ENCODE peak calls at places on chromosomes 16 and 17, in five cellular contexts. V is activated CD8-positive, alpha-beta T cell treated with anti-CD3 and anti-CD28 coated beads for 36 hours; T is AG10803; O is activated naive CD8-positive, alpha-beta T cell treated with anti-CD3 and anti-CD28 coated beads, Interleukin-2, amount 50 U/mL, for 24 hours; Y is activated naive CD4-positive, alpha-beta T cell. R is an unnamed sample.

GRCh38 chr16:85546585-85547447 is 66.3 kb upstream of the GSE1 start:
- DNase-seq in T (no peak), O (no peak), Y (no peak), V (no peak), R (no peak)

GRCh38 chr17:64024781-64025731 is 4.6 kb upstream of the ICAM2 start:
- DNase-seq in T (no peak), V (peak), Y (peak), O (peak), R (no peak)

GRCh38 chr17:30336369-30337171 is 2.7 kb upstream of the TMIGD1 start:
- DNase-seq in O (peak), T (peak), V (peak), Y (peak), R (no peak)

GRCh38 chr16:47139561-47140185 is 4.1 kb downstream of the NETO2 start:
- DNase-seq in O (no peak), Y (no peak), V (no peak), T (no peak), R (no peak)

GRCh38 chr16:50604065-50604418 is 55.8 kb downstream of the NKD1 start:
- DNase-seq in T (no peak), V (no peak), O (no peak), Y (no peak), R (no peak)

GRCh38 chr17:63497708-63498483 is 21.0 kb downstream of the ACE start:
- DNase-seq in O (peak), Y (no peak), V (peak), T (no peak), R (peak)

GRCh38 chr16:68486671-68487495 is 38.6 kb upstream of the SMPD3 start:
- DNase-seq in Y (no peak), V (no peak), T (no peak), O (no peak), R (no peak)

GRCh38 chr17:35011671-35012216 is 31.4 kb downstream of the LIG3 start:
- DNase-seq in T (no peak), V (no peak), O (no peak), Y (no peak), R (no peak)

GRCh38 chr17:17320188-17320910 is 17.2 kb downstream of the NT5M start:
- DNase-seq in O (no peak), V (no peak), Y (no peak), T (no peak), R (no peak)

GRCh38 chr17:32684087-32684828 is 192.7 kb downstream of the MYO1D start:
- DNase-seq in Y (no peak), T (no peak), V (no peak), O (no peak), R (no peak)

GRCh38 chr17:77287432-77288068 is 146.8 kb downstream of the SEC14L1 start:
- DNase-seq in O (no peak), Y (no peak), V (no peak), T (peak), R (peak)

GRCh38 chr16:81582655-81583441 is 138.2 kb downstream of the CMIP start:
- DNase-seq in O (no peak), Y (no peak), T (peak), V (no peak), R (no peak)

GRCh38 chr17:49565948-49566491 is 9.7 kb upstream of the NXPH3 start:
- DNase-seq in T (no peak), Y (no peak), V (peak), O (peak), R (no peak)

GRCh38 chr17:76644995-76645394 is 1.4 kb upstream of the ST6GALNAC1 start:
- DNase-seq in V (no peak), Y (no peak), T (no peak), O (no peak), R (no peak)

GRCh38 chr16:71837150-71837549 is 8.6 kb upstream of the ATXN1L start:
- DNase-seq in T (no peak), V (no peak), Y (no peak), O (no peak), R (no peak)

GRCh38 chr16:23578096-23578830 is 17.9 kb downstream of the NDUFAB1 start:
- DNase-seq in T (peak), Y (no peak), V (no peak), O (no peak), R (no peak)

GRCh38 chr17:12485361-12485911 is 180.3 kb upstream of the MYOCD start:
- DNase-seq in V (no peak), T (no peak), Y (no peak), O (no peak), R (no peak)

GRCh38 chr17:80437532-80437931 is 22.6 kb downstream of the ENDOV start:
- DNase-seq in T (no peak), V (no peak), O (no peak), Y (no peak), R (no peak)

GRCh38 chr16:27326738-27327585 is 13.2 kb downstream of the IL4R start:
- DNase-seq in V (peak), Y (peak), O (peak), T (peak), R (peak)

GRCh38 chr17:37430051-37430591 is 23.4 kb downstream of the TADA2A start:
- DNase-seq in Y (no peak), O (no peak), T (peak), V (peak), R (no peak)

GRCh38 chr16:30395155-30395991 is at the start of gene ZNF48:
- DNase-seq in V (peak), Y (peak), O (peak), T (peak), R (peak)

GRCh38 chr16:53433509-53433908 is 762 bp upstream of the RBL2 start:
- DNase-seq in T (no peak), O (no peak), Y (no peak), V (no peak), R (no peak)

GRCh38 chr16:55029509-55029908 is 98.8 kb downstream of the IRX5 start:
- DNase-seq in O (no peak), Y (no peak), T (no peak), V (no peak), R (no peak)